ENCODE peak calls at places on chromosomes 13 and 19, in six cellular contexts. H is mucosa of descending colon, I is BE2C, J is neural crest cell, O is OCI-LY7, Y is fibroblast of mammary gland. F is an unnamed sample.

GRCh38 chr13:38821753-38822551 is 135.1 kb downstream of the FREM2 start:
- DNase-seq in H (no peak), O (no peak), I (no peak), J (peak; percentile 30), Y (no peak), F (no peak)

GRCh38 chr19:49801966-49802661 is 11.0 kb downstream of the FUZ start:
- DNase-seq in O (no peak), I (peak; percentile 95), H (peak; percentile 79), J (peak; percentile 33), Y (peak; percentile 89), F (peak; percentile 82)

GRCh38 chr19:44607049-44607448 is 6.3 kb upstream of the IGSF23 start:
- DNase-seq in H (no peak), Y (peak; percentile 47), J (no peak), I (no peak), O (no peak), F (no peak)

GRCh38 chr19:45153339-45154063 is 7.3 kb downstream of the NKPD1 start:
- DNase-seq in O (peak; percentile 41), J (peak; percentile 77), I (peak; percentile 85), Y (peak; percentile 56), H (no peak), F (peak; percentile 87)

GRCh38 chr19:6790194-6791128 is 18.0 kb downstream of the VAV1 start:
- DNase-seq in Y (no peak), I (no peak), O (no peak), H (no peak), J (no peak), F (no peak)

GRCh38 chr19:35555301-35556005 is 8.0 kb downstream of the ATP4A start:
- DNase-seq in O (peak; percentile 51), Y (peak; percentile 52), I (peak; percentile 68), H (no peak), J (no peak), F (no peak)

GRCh38 chr13:68190826-68191225 is 960.7 kb upstream of the PCDH9 start:
- DNase-seq in I (no peak), Y (peak; percentile 37), J (no peak), H (no peak), O (no peak), F (no peak)

GRCh38 chr13:27053902-27054595 is 117.6 kb downstream of the USP12 start:
- DNase-seq in J (no peak), Y (peak; percentile 87), O (no peak), I (no peak), H (no peak), F (no peak)

GRCh38 chr19:44552324-44552723 is 22.8 kb upstream of the CEACAM20 start:
- DNase-seq in J (peak; percentile 62), O (peak; percentile 41), Y (peak; percentile 31), I (peak; percentile 49), H (no peak), F (peak; percentile 71)

GRCh38 chr13:112062619-112063308 is 4.2 kb upstream of the SOX1 start:
- DNase-seq in H (no peak), Y (no peak), J (peak; percentile 69), I (no peak), O (no peak), F (peak; percentile 85)

GRCh38 chr13:95624020-95624419 is 20.5 kb downstream of the DZIP1 start:
- DNase-seq in I (peak; percentile 43), H (no peak), O (peak; percentile 38), J (peak; percentile 38), Y (peak; percentile 65), F (no peak)

GRCh38 chr19:29630661-29631060 is 24.6 kb downstream of the POP4 start:
- DNase-seq in J (no peak), Y (no peak), H (no peak), I (no peak), O (no peak), F (no peak)

GRCh38 chr13:76029088-76029487 is 393.0 kb downstream of the LMO7 start:
- DNase-seq in H (no peak), I (no peak), Y (no peak), J (no peak), O (no peak), F (no peak)

GRCh38 chr13:82356667-82357066 is 1525.6 kb downstream of the SLITRK1 start:
- DNase-seq in H (no peak), J (no peak), Y (peak; percentile 6), I (no peak), O (no peak), F (no peak)

GRCh38 chr19:43759515-43759914 is 4.8 kb upstream of the SMG9 start:
- DNase-seq in I (no peak), O (peak; percentile 56), J (no peak), H (no peak), Y (peak; percentile 88), F (no peak)

GRCh38 chr19:55082023-55082851 is 6.6 kb downstream of the EPS8L1 start:
- DNase-seq in Y (peak; percentile 57), O (peak; percentile 79), H (peak; percentile 71), J (no peak), I (peak; percentile 65), F (peak; percentile 75)

GRCh38 chr13:113024466-113024865 is 55.5 kb downstream of the MCF2L start:
- DNase-seq in I (no peak), H (no peak), O (no peak), Y (no peak), J (no peak), F (no peak)

GRCh38 chr13:41222259-41222852 is 28.0 kb upstream of the KBTBD7 start:
- DNase-seq in J (peak; percentile 51), O (peak; percentile 63), H (no peak), Y (peak; percentile 64), I (peak; percentile 53), F (peak; percentile 45)

GRCh38 chr13:50410921-50411712 is 395.9 kb downstream of the KCNRG start:
- DNase-seq in J (no peak), I (peak; percentile 36), Y (peak; percentile 85), O (no peak), H (no peak), F (no peak)

GRCh38 chr13:104567114-104567513 is 1500.9 kb upstream of the SLC10A2 start:
- DNase-seq in I (no peak), H (no peak), J (no peak), O (no peak), Y (no peak), F (no peak)

GRCh38 chr13:104565888-104566287 is 1499.7 kb upstream of the SLC10A2 start:
- DNase-seq in I (no peak), Y (no peak), J (no peak), H (no peak), O (no peak), F (no peak)

GRCh38 chr13:104571890-104572229 is 1505.6 kb upstream of the SLC10A2 start:
- DNase-seq in H (no peak), O (no peak), J (no peak), Y (no peak), I (no peak), F (no peak)

GRCh38 chr13:104577029-104577820 is 1511.0 kb upstream of the SLC10A2 start:
- DNase-seq in I (no peak), H (no peak), Y (peak; percentile 1), J (no peak), O (no peak), F (no peak)

GRCh38 chr13:104571161-104571889 is 1505.1 kb upstream of the SLC10A2 start:
- DNase-seq in J (peak; percentile 67), I (peak; percentile 82), O (no peak), Y (peak; percentile 75), H (no peak), F (peak; percentile 66)
- TF ChIP-seq CTCF in J (peak; percentile 83), I (peak; percentile 97), O (no peak), Y (peak; percentile 69), H (peak; percentile 39), F (peak; percentile 68)

DNA sequence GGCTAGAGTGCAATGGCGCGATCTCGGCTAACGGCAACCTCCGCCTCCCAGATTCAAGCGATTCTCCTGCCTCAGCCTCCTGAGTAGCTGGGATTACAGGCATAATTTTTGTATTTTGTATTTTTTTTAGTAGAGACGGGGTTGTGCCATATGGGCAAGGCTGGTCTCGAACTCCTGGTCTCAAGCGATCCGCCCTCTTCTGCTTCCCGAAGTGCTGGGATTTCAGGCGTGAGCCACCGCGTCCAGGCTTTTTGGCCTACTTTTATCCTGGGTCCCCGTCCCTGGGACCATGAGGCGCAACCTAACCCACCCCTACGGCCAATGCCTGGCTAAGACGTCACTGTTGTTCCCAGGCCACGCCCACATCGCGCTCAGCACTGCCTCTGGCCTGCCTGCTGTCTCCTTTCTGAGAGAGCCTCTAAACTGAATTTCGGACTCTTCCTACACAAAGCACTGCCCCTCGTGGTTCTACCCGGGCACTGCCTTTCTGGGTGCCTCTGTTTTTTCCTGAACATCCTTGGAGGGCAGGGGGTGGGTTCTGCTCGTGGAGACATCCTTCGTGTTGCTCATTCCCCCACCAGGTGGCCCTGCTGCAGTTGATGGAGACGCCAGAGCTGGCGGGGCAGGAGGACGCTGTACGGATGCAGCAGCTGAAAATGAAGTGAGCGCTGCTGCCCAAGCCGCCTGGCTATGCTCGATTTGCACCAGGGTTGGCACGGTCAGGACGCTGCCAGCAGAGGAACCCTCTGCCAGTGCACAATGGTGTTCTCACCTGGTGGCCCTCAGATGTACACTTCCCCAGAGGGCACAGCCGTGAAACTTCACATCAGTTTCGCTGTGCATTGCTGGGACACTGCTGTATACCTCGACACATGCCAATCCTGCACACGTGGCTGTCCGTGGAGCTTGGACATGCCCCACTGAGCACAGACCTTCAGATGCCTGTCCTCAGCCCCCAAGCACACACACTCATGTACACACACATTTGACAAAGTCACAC is 2.0 kb downstream of the REX1BD start:
- DNase-seq in O (no peak), I (peak; percentile 98), Y (peak; percentile 73), H (peak; percentile 63), J (peak; percentile 74), F (peak; percentile 97)
- TF ChIP-seq CTCF in O (peak; percentile 61), I (peak; percentile 85), Y (peak; percentile 30), H (no peak), J (peak; percentile 58), F (peak; percentile 81)

DNA sequence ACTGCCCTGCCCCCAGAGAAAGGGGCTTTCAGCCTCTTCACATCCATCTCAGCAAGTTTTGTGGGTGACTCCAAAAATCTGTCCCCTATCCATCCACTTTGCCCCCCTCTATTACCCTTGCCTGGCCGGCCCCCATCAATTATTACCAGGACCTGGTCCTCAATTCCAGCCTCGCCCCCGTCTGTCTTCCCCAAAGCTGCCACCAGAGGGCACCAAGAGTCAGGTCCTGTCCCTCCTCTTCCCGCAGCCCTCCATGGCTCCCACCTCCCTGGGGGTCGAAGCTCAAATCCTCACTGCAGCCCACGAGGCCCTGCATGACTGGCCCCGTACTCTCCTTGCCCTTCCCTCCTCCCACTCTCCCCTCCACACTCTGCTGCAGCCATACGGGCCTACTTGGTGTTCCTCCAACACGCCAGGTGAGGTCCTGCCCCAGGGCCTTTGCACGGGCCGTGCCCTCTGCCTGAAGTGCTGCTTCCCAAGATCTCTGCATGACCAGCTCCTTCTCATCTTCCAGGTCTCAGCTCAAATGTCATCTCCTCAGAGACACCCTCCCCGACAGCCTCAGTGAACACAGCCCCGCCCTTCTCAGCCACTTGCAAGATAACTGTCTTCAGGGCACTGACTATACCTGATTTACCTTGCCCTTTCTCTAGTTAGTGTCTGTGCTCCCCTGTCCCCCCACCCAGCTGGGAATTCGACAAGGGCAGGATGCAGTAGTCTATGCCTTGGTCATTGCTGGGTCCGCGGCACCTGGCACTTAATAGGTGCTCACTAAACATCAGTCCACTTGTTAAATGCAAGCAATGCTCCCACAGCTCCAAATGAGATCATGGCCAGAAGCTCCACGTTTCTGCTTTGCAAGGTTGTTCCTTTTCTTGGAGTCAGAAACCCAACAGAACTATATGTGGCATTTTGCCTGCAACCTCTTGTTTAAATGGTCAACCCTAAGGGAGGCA is 16.8 kb upstream of the SEMA6B start:
- DNase-seq in Y (peak; percentile 63), J (peak; percentile 88), H (no peak), I (peak; percentile 84), O (peak; percentile 47), F (peak; percentile 90)
- TF ChIP-seq CTCF in Y (peak; percentile 69), J (peak; percentile 75), H (peak; percentile 37), I (peak; percentile 75), O (peak; percentile 81), F (peak; percentile 77)

DNA sequence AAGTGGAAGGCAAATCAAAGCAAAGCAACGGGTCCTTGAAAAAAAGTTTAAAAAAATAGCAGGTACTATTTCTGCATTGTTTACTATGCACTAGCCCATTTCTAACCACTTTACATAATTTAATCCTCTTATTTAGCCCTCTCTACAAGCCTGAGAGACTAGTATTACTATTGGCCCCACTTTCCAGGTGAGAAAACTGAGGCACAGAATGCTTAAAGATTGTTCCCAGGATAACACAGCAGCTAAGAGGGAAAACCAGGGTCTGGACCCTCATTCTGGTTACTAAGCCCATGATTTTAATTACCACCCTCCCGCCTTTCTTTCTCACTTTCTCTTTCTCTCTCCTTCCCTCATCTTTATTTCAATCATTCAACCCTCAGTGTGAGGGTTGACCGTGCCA is 5.7 kb downstream of the ZSWIM9 start:
- DNase-seq in Y (no peak), I (no peak), H (no peak), O (no peak), J (no peak), F (no peak)
- TF ChIP-seq CTCF in Y (no peak), I (no peak), H (no peak), O (no peak), J (no peak), F (no peak)